ENCODE peak calls at places on chromosome 9, in nine cellular contexts. F, U, J, O, D, X, E, H and K are unnamed samples.

GRCh38 chr9:93081931-93082330 is 14.1 kb upstream of the CARD19 start:
- DNase-seq in E (no peak), X (no peak), H (peak; percentile 93), U (no peak), D (no peak), J (no peak), F (peak; percentile 14), O (peak; percentile 63), K (no peak)

GRCh38 chr9:24342457-24342856 is 203.2 kb downstream of the IZUMO3 start:
- DNase-seq in F (no peak), H (no peak), J (no peak), X (no peak), O (no peak), D (no peak), E (no peak), U (no peak), K (no peak)

GRCh38 chr9:121810489-121810888 is 159.1 kb downstream of the DAB2IP start:
- DNase-seq in E (no peak), O (no peak), U (no peak), J (no peak), D (no peak), X (no peak), H (no peak), F (no peak), K (no peak)

GRCh38 chr9:107127608-107128007 is 155.5 kb upstream of the RAD23B start:
- DNase-seq in D (no peak), J (no peak), F (no peak), U (no peak), H (no peak), X (no peak), O (no peak), E (no peak), K (no peak)

GRCh38 chr9:86282979-86283535 is 719 bp upstream of the ISCA1 start:
- DNase-seq in E (no peak), D (no peak), J (no peak), H (peak; percentile 89), U (no peak), F (no peak), O (peak; percentile 52), X (peak; percentile 66), K (no peak)

GRCh38 chr9:93084471-93084881 is 11.5 kb upstream of the CARD19 start:
- DNase-seq in O (no peak), U (no peak), F (peak; percentile 8), J (no peak), E (no peak), D (no peak), H (no peak), X (no peak), K (no peak)

GRCh38 chr9:115109486-115109885 is 8.5 kb downstream of the TNC start:
- DNase-seq in E (no peak), H (peak; percentile 79), J (no peak), U (no peak), D (no peak), F (no peak), X (peak; percentile 54), O (no peak), K (no peak)

GRCh38 chr9:76591256-76591950 is 132.4 kb downstream of the GCNT1 start:
- DNase-seq in D (no peak), E (no peak), U (no peak), X (no peak), H (peak; percentile 41), F (no peak), O (no peak), J (no peak), K (no peak)

GRCh38 chr9:27528278-27528885 is 1.2 kb downstream of the MOB3B start:
- DNase-seq in F (peak; percentile 84), J (peak; percentile 73), O (no peak), H (peak; percentile 60), U (peak; percentile 37), X (no peak), D (no peak), E (peak; percentile 57), K (peak; percentile 56)

GRCh38 chr9:96449522-96449843 is 486 bp upstream of the HABP4 start:
- DNase-seq in O (no peak), U (no peak), E (no peak), J (no peak), F (no peak), H (peak; percentile 10), X (no peak), D (no peak), K (no peak)

GRCh38 chr9:133892193-133892920 is 99.8 kb downstream of the VAV2 start:
- DNase-seq in X (no peak), U (no peak), F (no peak), J (no peak), O (no peak), D (no peak), E (no peak), H (no peak), K (no peak)

GRCh38 chr9:16030513-16031185 is 477.8 kb downstream of the CCDC171 start:
- DNase-seq in X (peak; percentile 93), J (no peak), F (no peak), H (peak; percentile 99), O (peak; percentile 60), D (peak; percentile 10), E (no peak), U (no peak), K (no peak)

GRCh38 chr9:131810351-131811170 is 70.7 kb upstream of the RAPGEF1 start:
- DNase-seq in D (no peak), X (peak; percentile 5), J (no peak), O (no peak), F (no peak), U (no peak), H (no peak), E (no peak), K (no peak)

GRCh38 chr9:131812116-131812790 is 72.4 kb upstream of the RAPGEF1 start:
- DNase-seq in U (no peak), E (no peak), D (no peak), F (no peak), H (no peak), J (no peak), X (no peak), O (no peak), K (no peak)

GRCh38 chr9:131811405-131811804 is 71.5 kb upstream of the RAPGEF1 start:
- DNase-seq in E (no peak), O (no peak), D (no peak), X (no peak), U (no peak), J (no peak), H (no peak), F (no peak), K (no peak)

GRCh38 chr9:131807131-131807990 is 67.5 kb upstream of the RAPGEF1 start:
- DNase-seq in X (no peak), J (no peak), F (no peak), E (no peak), U (no peak), H (no peak), O (no peak), D (no peak), K (no peak)

DNA sequence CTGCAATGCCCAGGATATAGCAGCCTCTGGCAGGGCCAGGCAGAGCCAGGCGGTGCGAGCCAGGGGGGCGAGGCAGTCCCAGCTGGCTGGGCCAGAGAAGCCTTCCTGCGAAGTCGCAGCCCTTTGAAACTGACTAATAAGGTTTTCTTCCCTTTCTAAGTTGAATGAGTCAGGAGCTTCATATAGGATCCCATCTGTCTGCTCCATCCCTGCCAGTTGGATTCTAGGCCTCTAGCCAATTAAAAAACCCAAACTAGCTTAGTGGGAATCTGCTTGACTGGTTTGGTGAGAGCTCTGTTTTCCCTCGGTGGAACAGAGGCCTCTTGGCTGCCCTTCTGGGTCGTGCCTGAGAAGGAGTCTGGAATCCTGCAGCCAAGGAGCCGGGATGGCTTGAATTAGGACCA is 70.1 kb upstream of the RAPGEF1 start:
- DNase-seq in F (no peak), E (no peak), U (no peak), X (peak; percentile 80), O (peak; percentile 29), D (no peak), J (no peak), H (peak; percentile 76), K (no peak)
- H3K27ac ChIP-seq in F (no peak overlapping the region), E (no peak overlapping the region), U (no peak overlapping the region), X (peak overlapping the region; percentile 11), O (no peak overlapping the region), D (no peak overlapping the region), J (no peak overlapping the region), H (no peak overlapping the region), K (no peak overlapping the region)

DNA sequence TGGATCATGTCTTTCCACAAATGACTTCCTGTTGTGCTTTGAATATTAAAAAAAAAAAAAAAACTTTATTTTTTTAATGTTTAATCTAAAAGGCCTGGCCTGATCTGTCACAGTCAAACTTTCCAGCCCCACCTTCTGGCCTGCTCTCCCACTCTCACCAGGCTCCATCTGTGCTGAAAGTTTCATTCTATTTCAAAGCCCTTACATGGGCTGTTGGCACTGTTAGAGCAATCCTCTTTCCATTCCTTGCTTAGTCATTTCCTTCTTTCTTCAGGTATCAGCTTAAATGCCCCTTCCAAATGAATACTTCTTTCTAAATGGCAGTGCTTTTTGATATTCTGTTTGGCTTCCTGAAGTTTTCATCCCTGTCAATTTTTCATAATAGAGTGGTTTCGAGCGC is 1104.8 kb upstream of the C9orf72 start:
- DNase-seq in O (no peak), X (peak; percentile 3), U (no peak), J (no peak), F (no peak), D (no peak), H (no peak), E (no peak), K (no peak)
- H3K27ac ChIP-seq in O (no peak overlapping the region), X (no peak overlapping the region), U (no peak overlapping the region), J (no peak overlapping the region), F (no peak overlapping the region), D (no peak overlapping the region), H (no peak overlapping the region), E (no peak overlapping the region), K (no peak overlapping the region)

GRCh38 chr9:89483592-89484474 is 14.1 kb downstream of the SEMA4D start:
- DNase-seq in U (peak; percentile 85), D (no peak), J (no peak), O (no peak), H (no peak), F (no peak), X (no peak), E (peak; percentile 83), K (peak; percentile 62)
- H3K27ac ChIP-seq in U (peak overlapping the region; percentile 20), D (no peak overlapping the region), J (no peak overlapping the region), O (no peak overlapping the region), H (no peak overlapping the region), F (no peak overlapping the region), X (no peak overlapping the region), E (peak overlapping the region; percentile 58), K (no peak overlapping the region)

GRCh38 chr9:113592806-113593575 is 129.5 kb downstream of the RGS3 start:
- DNase-seq in X (no peak), U (no peak), F (no peak), O (no peak), D (no peak), E (no peak), J (no peak), H (no peak), K (no peak)
- H3K27ac ChIP-seq in X (no peak overlapping the region), U (no peak overlapping the region), F (peak overlapping the region; percentile 89), O (no peak overlapping the region), D (peak overlapping the region; percentile 69), E (no peak overlapping the region), J (peak overlapping the region; percentile 94), H (peak overlapping the region; percentile 93), K (no peak overlapping the region)

GRCh38 chr9:109968702-109969450 is 188.9 kb downstream of the PALM2AKAP2 start:
- DNase-seq in H (no peak), F (peak; percentile 19), O (no peak), X (peak; percentile 26), E (no peak), D (peak; percentile 12), U (no peak), J (no peak), K (no peak)
- H3K27ac ChIP-seq in H (no peak overlapping the region), F (peak overlapping the region; percentile 45), O (no peak overlapping the region), X (no peak overlapping the region), E (peak overlapping the region; percentile 47), D (no peak overlapping the region), U (peak overlapping the region; percentile 9), J (peak overlapping the region; percentile 71), K (no peak overlapping the region)